ENCODE peak calls at places on chromosomes 16 and 17, in six cellular contexts. One of them, this sample, is unnamed.

GRCh38 chr16:2815299-2815771 is 1.7 kb upstream of the PRSS21 start:
- DNase-seq in left lung: no peak
- DNase-seq in activated T-helper 1 cell treated with Interleukin-2 at 50 U/mL for 16 hours: no peak
- DNase-seq in breast epithelium: peak
- DNase-seq in HFF-Myc: no peak
- DNase-seq in cardiac fibroblast: no peak
- DNase-seq in this sample: no peak

GRCh38 chr17:39064814-39065213 is 86.6 kb downstream of the PLXDC1 start:
- DNase-seq in left lung: no peak
- DNase-seq in activated T-helper 1 cell treated with Interleukin-2 at 50 U/mL for 16 hours: no peak
- DNase-seq in breast epithelium: no peak
- DNase-seq in HFF-Myc: no peak
- DNase-seq in cardiac fibroblast: no peak
- DNase-seq in this sample: no peak

GRCh38 chr17:28725660-28726395 is at the start of gene TLCD1:
- DNase-seq in left lung: peak
- DNase-seq in activated T-helper 1 cell treated with Interleukin-2 at 50 U/mL for 16 hours: no peak
- DNase-seq in breast epithelium: no peak
- DNase-seq in HFF-Myc: no peak
- DNase-seq in cardiac fibroblast: peak
- DNase-seq in this sample: no peak

GRCh38 chr17:7258731-7259554 is 3.3 kb downstream of the CLDN7 start:
- DNase-seq in left lung: no peak
- DNase-seq in activated T-helper 1 cell treated with Interleukin-2 at 50 U/mL for 16 hours: no peak
- DNase-seq in breast epithelium: no peak
- DNase-seq in HFF-Myc: no peak
- DNase-seq in cardiac fibroblast: peak
- DNase-seq in this sample: no peak

GRCh38 chr16:78816499-78817441 is 717.3 kb downstream of the WWOX start:
- DNase-seq in left lung: no peak
- DNase-seq in activated T-helper 1 cell treated with Interleukin-2 at 50 U/mL for 16 hours: no peak
- DNase-seq in breast epithelium: no peak
- DNase-seq in HFF-Myc: no peak
- DNase-seq in cardiac fibroblast: peak
- DNase-seq in this sample: no peak

GRCh38 chr17:77886387-77886728 is 72.1 kb upstream of the TNRC6C start:
- DNase-seq in left lung: peak
- DNase-seq in activated T-helper 1 cell treated with Interleukin-2 at 50 U/mL for 16 hours: no peak
- DNase-seq in breast epithelium: no peak
- DNase-seq in HFF-Myc: no peak
- DNase-seq in cardiac fibroblast: no peak
- DNase-seq in this sample: no peak

GRCh38 chr17:65228287-65228686 is 91.1 kb downstream of the RGS9 start:
- DNase-seq in left lung: no peak
- DNase-seq in activated T-helper 1 cell treated with Interleukin-2 at 50 U/mL for 16 hours: no peak
- DNase-seq in breast epithelium: no peak
- DNase-seq in HFF-Myc: no peak
- DNase-seq in cardiac fibroblast: no peak
- DNase-seq in this sample: no peak

GRCh38 chr17:49753959-49754391 is 10.0 kb downstream of the FAM117A start:
- DNase-seq in left lung: no peak
- DNase-seq in activated T-helper 1 cell treated with Interleukin-2 at 50 U/mL for 16 hours: no peak
- DNase-seq in breast epithelium: no peak
- DNase-seq in HFF-Myc: no peak
- DNase-seq in cardiac fibroblast: peak
- DNase-seq in this sample: no peak

GRCh38 chr16:3089717-3090592 is 9.1 kb downstream of the ZSCAN10 start:
- DNase-seq in left lung: no peak
- DNase-seq in activated T-helper 1 cell treated with Interleukin-2 at 50 U/mL for 16 hours: no peak
- DNase-seq in breast epithelium: no peak
- DNase-seq in HFF-Myc: no peak
- DNase-seq in cardiac fibroblast: no peak
- DNase-seq in this sample: no peak

GRCh38 chr17:36550491-36551417 is 6.0 kb downstream of the GGNBP2 start:
- DNase-seq in left lung: no peak
- DNase-seq in activated T-helper 1 cell treated with Interleukin-2 at 50 U/mL for 16 hours: no peak
- DNase-seq in breast epithelium: no peak
- DNase-seq in HFF-Myc: no peak
- DNase-seq in cardiac fibroblast: no peak
- DNase-seq in this sample: no peak